ENCODE peak calls at places on chromosome 11, in five cellular contexts. J is A172; D is NCI-H460; I is stimulated activated CD4-positive, alpha-beta T cell treated with anti-CD3 and anti-CD28 coated beads, Interleukin-12 subunit alpha, Interleukin-12 subunit beta, amount 100 ng/mL, for 48 hours; M is NCI-H1092. A is an unnamed sample.

GRCh38 chr11:95922099-95922498 is 1.8 kb downstream of the MTMR2 start:
- DNase-seq in I (no peak), D (no peak), J (no peak), M (no peak), A (no peak)

GRCh38 chr11:40797981-40798380 is 661.5 kb downstream of the LRRC4C start:
- DNase-seq in I (no peak), M (no peak), J (no peak), D (no peak), A (peak)

GRCh38 chr11:27913650-27914049 is 194.3 kb downstream of the KIF18A start:
- DNase-seq in J (peak), I (no peak), D (no peak), M (no peak), A (no peak)

GRCh38 chr11:116814502-116814901 is 8.6 kb downstream of the APOA4 start:
- DNase-seq in I (no peak), J (no peak), M (no peak), D (no peak), A (no peak)

GRCh38 chr11:40877256-40877655 is 582.2 kb downstream of the LRRC4C start:
- DNase-seq in I (no peak), D (peak), M (no peak), J (no peak), A (peak)

GRCh38 chr11:34915136-34916013 is 804 bp downstream of the APIP start:
- DNase-seq in I (no peak), J (no peak), D (no peak), M (peak), A (no peak)

GRCh38 chr11:67666676-67667489 is 7.5 kb downstream of the ALDH3B2 start:
- DNase-seq in D (no peak), J (no peak), M (no peak), I (no peak), A (no peak)

GRCh38 chr11:15378941-15379340 is 264.2 kb downstream of the INSC start:
- DNase-seq in J (no peak), D (no peak), M (no peak), I (no peak), A (no peak)

GRCh38 chr11:83282084-83282716 is 4.0 kb downstream of the CCDC90B start:
- DNase-seq in I (no peak), D (no peak), M (no peak), J (no peak), A (no peak)

GRCh38 chr11:88266919-88267318 is 70.6 kb downstream of the CTSC start:
- DNase-seq in M (no peak), J (no peak), D (no peak), I (no peak), A (no peak)

GRCh38 chr11:70471254-70471653 is 72.9 kb downstream of the CTTN start:
- DNase-seq in D (peak), M (no peak), J (peak), I (no peak), A (peak)

GRCh38 chr11:79121351-79121750 is 319.5 kb downstream of the TENM4 start:
- DNase-seq in D (no peak), I (no peak), M (no peak), J (no peak), A (no peak)

A was measured in H54.